ENCODE peak calls at places on chromosomes 6 and 20, in six cellular contexts. Z is coronary artery, F is Calu3, A is tibial artery, W is tibial nerve, R is foreskin fibroblast. L is an unnamed sample.

GRCh38 chr20:50054626-50055511 is 58.1 kb downstream of the UBE2V1 start:
- DNase-seq in Z (no peak), F (peak), A (peak), W (no peak), R (peak), L (no peak)

GRCh38 chr6:8143945-8144344 is 41.6 kb upstream of the EEF1E1 start:
- DNase-seq in Z (no peak), F (no peak), A (no peak), W (no peak), R (no peak), L (no peak)

GRCh38 chr6:118198746-118199145 is 291.7 kb downstream of the SLC35F1 start:
- DNase-seq in Z (no peak), F (no peak), A (no peak), W (no peak), R (no peak), L (no peak)

GRCh38 chr20:2692886-2693285 is 306 bp downstream of the EBF4 start:
- DNase-seq in Z (no peak), F (no peak), A (no peak), W (no peak), R (no peak), L (no peak)

GRCh38 chr6:10316327-10316726 is 98.5 kb downstream of the TFAP2A start:
- DNase-seq in Z (no peak), F (peak), A (no peak), W (no peak), R (peak), L (peak)

GRCh38 chr6:48068326-48069191 is 42.4 kb downstream of the PTCHD4 start:
- DNase-seq in Z (no peak), F (peak), A (peak), W (no peak), R (no peak), L (no peak)

GRCh38 chr6:100691972-100692371 is 189.2 kb downstream of the ASCC3 start:
- DNase-seq in Z (no peak), F (no peak), A (no peak), W (no peak), R (no peak), L (no peak)

GRCh38 chr6:159806021-159806458 is 6.0 kb downstream of the PNLDC1 start:
- DNase-seq in Z (no peak), F (peak), A (no peak), W (no peak), R (no peak), L (no peak)

GRCh38 chr6:56547687-56548086 is 95.0 kb downstream of the DST start:
- DNase-seq in Z (no peak), F (no peak), A (no peak), W (no peak), R (no peak), L (no peak)

GRCh38 chr20:14523090-14523489 is 185.7 kb upstream of the FLRT3 start:
- DNase-seq in Z (no peak), F (no peak), A (no peak), W (no peak), R (peak), L (no peak)

GRCh38 chr6:118748311-118749062 is 97.1 kb upstream of the CEP85L start:
- DNase-seq in Z (no peak), F (no peak), A (no peak), W (no peak), R (peak), L (no peak)

GRCh38 chr20:58747400-58747672 is 54.7 kb downstream of the NPEPL1 start:
- DNase-seq in Z (no peak), F (no peak), A (no peak), W (no peak), R (no peak), L (no peak)

GRCh38 chr6:142280265-142280664 is 21.5 kb upstream of the ADGRG6 start:
- DNase-seq in Z (no peak), F (no peak), A (no peak), W (no peak), R (no peak), L (no peak)

GRCh38 chr6:70652216-70652615 is 15.5 kb upstream of the SMAP1 start:
- DNase-seq in Z (no peak), F (no peak), A (no peak), W (no peak), R (no peak), L (no peak)

GRCh38 chr6:2688416-2689064 is 62.2 kb downstream of the MYLK4 start:
- DNase-seq in Z (no peak), F (peak), A (no peak), W (no peak), R (peak), L (peak)

GRCh38 chr20:14434379-14435136 is 97.1 kb upstream of the FLRT3 start:
- DNase-seq in Z (no peak), F (no peak), A (no peak), W (no peak), R (peak), L (peak)

GRCh38 chr6:128491643-128492206 is 28.7 kb downstream of the PTPRK start:
- DNase-seq in Z (no peak), F (no peak), A (no peak), W (no peak), R (no peak), L (no peak)

GRCh38 chr6:6696867-6697531 is 108.5 kb downstream of the LY86 start:
- DNase-seq in Z (no peak), F (peak), A (no peak), W (no peak), R (peak), L (no peak)

GRCh38 chr6:6695711-6696048 is 107.2 kb downstream of the LY86 start:
- DNase-seq in Z (no peak), F (no peak), A (no peak), W (no peak), R (no peak), L (no peak)

GRCh38 chr6:6697620-6698019 is 109.1 kb downstream of the LY86 start:
- DNase-seq in Z (no peak), F (no peak), A (no peak), W (no peak), R (no peak), L (no peak)

GRCh38 chr6:6694825-6695710 is 106.5 kb downstream of the LY86 start:
- DNase-seq in Z (no peak), F (peak), A (no peak), W (peak), R (no peak), L (no peak)

DNA sequence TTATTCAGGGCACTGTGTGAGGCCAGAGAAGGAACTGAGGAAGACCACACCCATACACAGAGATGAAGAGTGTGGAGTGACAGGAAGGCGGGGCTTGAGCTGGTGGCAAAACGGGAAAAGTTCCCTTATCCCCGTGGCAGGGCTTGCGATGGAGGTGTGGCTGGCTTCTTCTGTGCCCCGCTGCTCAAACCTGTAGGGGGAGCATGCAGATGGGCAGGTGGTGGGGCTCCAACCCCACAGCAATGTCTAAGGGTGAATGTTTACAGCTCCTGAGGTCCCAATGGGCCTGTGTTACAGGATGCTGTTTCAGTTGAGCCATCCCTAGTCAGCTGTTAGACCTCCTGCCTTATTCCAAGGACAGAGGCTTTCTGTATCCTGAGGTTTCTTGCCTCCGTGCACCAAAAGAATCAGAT is 105.9 kb downstream of the LY86 start:
- DNase-seq in Z (no peak), F (peak), A (no peak), W (no peak), R (no peak), L (no peak)
- TF ChIP-seq CTCF in Z (no peak), F (no peak), A (no peak), W (no peak), R (no peak), L (no peak)

DNA sequence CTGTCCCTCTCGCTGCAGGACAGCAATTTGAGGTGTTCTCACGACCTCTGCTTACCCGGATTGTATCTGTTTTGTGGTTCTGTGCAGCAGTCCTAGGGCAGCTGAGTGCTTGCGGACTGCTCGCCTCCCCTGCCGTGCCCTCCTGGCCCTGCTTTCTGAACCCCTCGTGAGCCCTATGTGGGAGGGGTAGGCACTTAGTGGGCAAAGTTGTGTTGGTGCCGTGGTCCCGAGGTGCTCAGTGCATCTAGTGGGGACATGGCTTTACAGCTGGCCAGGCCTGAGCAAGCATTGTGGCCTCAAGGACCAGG is 5.2 kb downstream of the TMEM181 start:
- DNase-seq in Z (peak), F (no peak), A (no peak), W (no peak), R (no peak), L (no peak)
- TF ChIP-seq CTCF in Z (no peak), F (no peak), A (no peak), W (no peak), R (no peak), L (no peak)

GRCh38 chr20:48454721-48455490 is 372.9 kb downstream of the PREX1 start:
- DNase-seq in Z (no peak), F (no peak), A (peak), W (no peak), R (no peak), L (no peak)

GRCh38 chr20:48453477-48454093 is 374.2 kb downstream of the PREX1 start:
- DNase-seq in Z (no peak), F (no peak), A (no peak), W (no peak), R (no peak), L (no peak)

GRCh38 chr20:48448601-48449384 is 379.0 kb downstream of the PREX1 start:
- DNase-seq in Z (no peak), F (no peak), A (no peak), W (no peak), R (no peak), L (no peak)

GRCh38 chr20:48447456-48447855 is 380.3 kb downstream of the PREX1 start:
- DNase-seq in Z (no peak), F (no peak), A (no peak), W (no peak), R (no peak), L (no peak)

DNA sequence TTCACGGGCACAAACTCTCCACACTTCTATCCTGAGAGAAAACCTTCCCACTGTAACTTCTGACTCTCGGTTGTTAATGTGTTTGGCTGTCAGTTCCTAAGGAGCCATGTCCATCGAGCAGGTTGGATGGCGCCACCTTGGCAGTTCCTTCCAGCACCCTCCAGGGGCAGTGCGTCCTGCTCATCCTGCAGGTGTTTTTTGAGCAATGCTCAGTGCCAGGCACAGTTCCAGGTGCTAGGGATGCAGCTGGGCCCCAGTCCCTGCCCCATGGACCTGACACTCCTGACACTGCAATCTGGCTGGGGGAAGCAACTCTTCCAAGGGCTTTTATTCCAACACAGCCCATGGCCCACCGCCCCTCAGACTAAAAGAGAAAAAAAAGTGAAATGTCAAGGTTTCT is 376.4 kb downstream of the PREX1 start:
- DNase-seq in Z (no peak), F (no peak), A (no peak), W (no peak), R (no peak), L (no peak)
- TF ChIP-seq CTCF in Z (no peak), F (peak), A (no peak), W (no peak), R (no peak), L (no peak)

DNA sequence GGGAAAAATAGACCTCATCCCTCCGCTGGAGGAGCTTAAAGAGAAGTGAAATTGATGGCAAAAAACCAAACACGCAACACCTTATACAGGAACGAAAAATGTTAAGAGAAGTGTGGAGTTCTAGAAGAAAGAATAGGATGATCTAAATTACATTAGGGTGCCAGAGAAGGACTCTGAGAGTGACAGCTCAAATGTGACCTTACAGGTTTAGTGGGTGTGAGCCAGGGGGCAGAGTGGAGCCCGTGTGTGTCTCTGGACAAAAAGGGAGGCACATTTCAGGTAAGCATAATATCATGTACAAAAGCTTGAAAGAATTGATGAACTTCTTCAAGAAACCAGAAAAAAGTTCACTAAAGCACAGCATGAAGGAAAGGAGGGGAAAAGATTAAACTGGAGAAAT is 20.8 kb downstream of the HLA-DRA start:
- DNase-seq in Z (no peak), F (no peak), A (no peak), W (no peak), R (no peak), L (no peak)
- TF ChIP-seq CTCF in Z (no peak), F (no peak), A (no peak), W (no peak), R (no peak), L (no peak)

GRCh38 chr20:38172344-38172743 is 7.3 kb upstream of the TGM2 start:
- DNase-seq in Z (no peak), F (no peak), A (no peak), W (no peak), R (no peak), L (no peak)
- TF ChIP-seq CTCF in Z (no peak), F (peak), A (no peak), W (no peak), R (no peak), L (peak)

DNA sequence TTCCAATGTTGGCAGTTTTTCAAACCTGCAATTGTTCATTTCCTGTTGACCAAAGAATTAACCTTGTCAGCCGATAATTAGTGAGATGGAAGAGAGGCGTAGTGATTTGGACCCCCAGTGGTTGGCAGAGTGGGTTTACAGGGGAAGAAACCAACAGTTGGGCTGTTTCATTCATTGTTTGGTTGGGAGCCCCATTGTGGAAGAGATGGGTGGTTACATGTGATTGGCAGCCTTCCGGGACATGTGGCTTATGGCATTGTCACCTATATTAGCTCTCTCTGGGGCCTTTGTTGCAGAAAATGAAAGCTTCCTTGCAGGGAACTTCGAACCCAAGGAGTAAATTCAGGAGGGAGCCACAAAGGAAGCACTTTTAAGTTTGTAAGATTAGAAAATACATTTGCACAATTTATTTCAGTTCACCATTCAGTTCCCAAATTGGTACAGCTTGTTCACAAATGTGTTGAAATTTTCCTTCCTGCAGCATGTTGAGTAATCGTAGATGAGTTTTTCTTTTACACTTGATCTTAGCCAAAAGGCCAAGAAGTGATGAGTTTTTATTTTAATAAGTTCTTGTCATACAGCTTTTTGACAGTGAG is 50.3 kb upstream of the CDKAL1 start:
- DNase-seq in Z (no peak), F (no peak), A (no peak), W (peak), R (peak), L (no peak)
- TF ChIP-seq CTCF in Z (no peak), F (no peak), A (no peak), W (no peak), R (no peak), L (no peak)

GRCh38 chr20:24462461-24463010 is 6.9 kb upstream of the SYNDIG1 start:
- DNase-seq in Z (no peak), F (no peak), A (no peak), W (no peak), R (no peak), L (no peak)

GRCh38 chr20:24461848-24462247 is 7.6 kb upstream of the SYNDIG1 start:
- DNase-seq in Z (no peak), F (no peak), A (no peak), W (no peak), R (no peak), L (no peak)

GRCh38 chr20:24465168-24465567 is 4.3 kb upstream of the SYNDIG1 start:
- DNase-seq in Z (no peak), F (no peak), A (no peak), W (no peak), R (no peak), L (no peak)

GRCh38 chr20:24458441-24458840 is 11.0 kb upstream of the SYNDIG1 start:
- DNase-seq in Z (no peak), F (no peak), A (no peak), W (no peak), R (no peak), L (no peak)

GRCh38 chr20:24460712-24461111 is 8.7 kb upstream of the SYNDIG1 start:
- DNase-seq in Z (no peak), F (no peak), A (no peak), W (no peak), R (no peak), L (no peak)
- TF ChIP-seq CTCF in Z (no peak), F (no peak), A (no peak), W (no peak), R (peak), L (peak)

L was measured in AG09309.